ENCODE peak calls at places on chromosomes 13 and 19, in nine cellular contexts. P is NCI-H1105; S is activated CD4-positive, alpha-beta T cell treated with anti-CD3 and anti-CD28 coated beads for 1 hour; G is stimulated activated CD4-positive, alpha-beta T cell treated with anti-CD3 and anti-CD28 coated beads, Interleukin-15, amount 100 ng/mL, for 24 hours; Z is T-helper 2 cell; X is upper lobe of right lung; C is AG04450; H is skeletal muscle cell; J is RWPE1. V is an unnamed sample.

GRCh38 chr13:76852991-76853390 is 33.2 kb downstream of the KCTD12 start:
- DNase-seq in P (no peak), S (no peak), G (no peak), Z (no peak), X (no peak), C (no peak), H (peak), J (peak), V (no peak)

GRCh38 chr13:44685641-44686040 is 109.5 kb upstream of the TSC22D1 start:
- DNase-seq in P (no peak), S (no peak), G (no peak), Z (peak), X (no peak), C (no peak), H (no peak), J (no peak), V (no peak)

GRCh38 chr13:47794963-47795362 is 206.1 kb downstream of the SUCLA2 start:
- DNase-seq in P (no peak), S (no peak), G (no peak), Z (no peak), X (no peak), C (no peak), H (no peak), J (peak), V (no peak)

GRCh38 chr13:51681037-51681678 is 96.9 kb downstream of the WDFY2 start:
- DNase-seq in P (no peak), S (no peak), G (no peak), Z (peak), X (no peak), C (peak), H (peak), J (peak), V (no peak)

GRCh38 chr19:54430306-54431254 is 15.3 kb downstream of the TTYH1 start:
- DNase-seq in P (no peak), S (no peak), G (peak), Z (peak), X (no peak), C (no peak), H (no peak), J (peak), V (peak)

GRCh38 chr19:33273881-33274662 is 28.3 kb downstream of the CEBPA start:
- DNase-seq in P (no peak), S (no peak), G (peak), Z (peak), X (no peak), C (peak), H (peak), J (no peak), V (no peak)

GRCh38 chr13:32284927-32285632 is 30.1 kb downstream of the ZAR1L start:
- DNase-seq in P (no peak), S (no peak), G (no peak), Z (no peak), X (no peak), C (no peak), H (peak), J (peak), V (no peak)

GRCh38 chr19:32581704-32582164 is 744 bp downstream of the PDCD5 start:
- DNase-seq in P (peak), S (no peak), G (no peak), Z (no peak), X (no peak), C (peak), H (no peak), J (peak), V (no peak)

GRCh38 chr19:489418-490196 is 6.7 kb upstream of the MADCAM1 start:
- DNase-seq in P (no peak), S (no peak), G (peak), Z (peak), X (no peak), C (no peak), H (no peak), J (no peak), V (no peak)

GRCh38 chr19:7067716-7068115 is 1.8 kb upstream of the ZNF557 start:
- DNase-seq in P (no peak), S (no peak), G (no peak), Z (no peak), X (no peak), C (no peak), H (no peak), J (no peak), V (no peak)

GRCh38 chr13:23674795-23675640 is 104.8 kb downstream of the TNFRSF19 start:
- DNase-seq in P (no peak), S (no peak), G (peak), Z (peak), X (no peak), C (peak), H (peak), J (peak), V (no peak)

GRCh38 chr19:18417250-18418033 is 1.8 kb upstream of the SSBP4 start:
- DNase-seq in P (no peak), S (no peak), G (peak), Z (no peak), X (peak), C (no peak), H (peak), J (no peak), V (no peak)

GRCh38 chr19:40284501-40285352 is at the start of gene AKT2:
- DNase-seq in P (peak), S (peak), G (peak), Z (peak), X (no peak), C (peak), H (no peak), J (no peak), V (peak)

GRCh38 chr19:14544047-14544446 is 14.7 kb downstream of the TECR start:
- DNase-seq in P (no peak), S (no peak), G (no peak), Z (no peak), X (no peak), C (no peak), H (no peak), J (no peak), V (no peak)

GRCh38 chr13:25652764-25653163 is 281.0 kb downstream of the ATP8A2 start:
- DNase-seq in P (no peak), S (no peak), G (no peak), Z (no peak), X (no peak), C (no peak), H (no peak), J (no peak), V (no peak)

GRCh38 chr13:43864921-43865320 is 14.6 kb downstream of the CCDC122 start:
- DNase-seq in P (no peak), S (no peak), G (no peak), Z (no peak), X (no peak), C (no peak), H (no peak), J (no peak), V (no peak)

GRCh38 chr19:29644179-29644578 is 21.1 kb upstream of the PLEKHF1 start:
- DNase-seq in P (no peak), S (no peak), G (no peak), Z (no peak), X (no peak), C (no peak), H (no peak), J (no peak), V (no peak)

GRCh38 chr13:110985570-110985969 is 70.7 kb upstream of the ANKRD10 start:
- DNase-seq in P (no peak), S (no peak), G (no peak), Z (no peak), X (no peak), C (no peak), H (no peak), J (no peak), V (no peak)

GRCh38 chr19:58001895-58002369 is 688 bp downstream of the ZNF606 start:
- DNase-seq in P (no peak), S (no peak), G (no peak), Z (peak), X (no peak), C (no peak), H (no peak), J (peak), V (no peak)

GRCh38 chr13:32840840-32841713 is 175.1 kb upstream of the KL start:
- DNase-seq in P (no peak), S (no peak), G (no peak), Z (peak), X (no peak), C (no peak), H (no peak), J (no peak), V (no peak)

GRCh38 chr19:34118879-34119748 is 53.2 kb upstream of the LSM14A start:
- DNase-seq in P (no peak), S (no peak), G (no peak), Z (no peak), X (no peak), C (no peak), H (no peak), J (no peak), V (no peak)

GRCh38 chr13:33260168-33261098 is 25.1 kb downstream of the STARD13 start:
- DNase-seq in P (peak), S (no peak), G (no peak), Z (no peak), X (no peak), C (no peak), H (no peak), J (no peak), V (no peak)

GRCh38 chr13:85093808-85094207 is 705.4 kb downstream of the SLITRK6 start:
- DNase-seq in P (no peak), S (no peak), G (no peak), Z (no peak), X (no peak), C (no peak), H (peak), J (peak), V (no peak)

GRCh38 chr19:38003427-38004099 is 96.6 kb downstream of the SIPA1L3 start:
- DNase-seq in P (peak), S (no peak), G (peak), Z (peak), X (peak), C (peak), H (peak), J (peak), V (no peak)

GRCh38 chr19:48918801-48919247 is 14.7 kb upstream of the DHDH start:
- DNase-seq in P (no peak), S (no peak), G (peak), Z (no peak), X (no peak), C (no peak), H (no peak), J (no peak), V (no peak)

GRCh38 chr13:29507356-29507755 is 88.1 kb downstream of the SLC7A1 start:
- DNase-seq in P (peak), S (no peak), G (no peak), Z (no peak), X (peak), C (no peak), H (peak), J (no peak), V (no peak)

GRCh38 chr13:37769545-37769944 is 100.0 kb downstream of the TRPC4 start:
- DNase-seq in P (no peak), S (no peak), G (no peak), Z (no peak), X (no peak), C (no peak), H (no peak), J (no peak), V (no peak)

GRCh38 chr19:12198136-12198535 is 35.2 kb downstream of the ZNF136 start:
- DNase-seq in P (no peak), S (no peak), G (no peak), Z (no peak), X (no peak), C (no peak), H (no peak), J (no peak), V (no peak)

GRCh38 chr13:73945871-73946270 is 188.3 kb downstream of the KLF12 start:
- DNase-seq in P (no peak), S (no peak), G (no peak), Z (no peak), X (no peak), C (no peak), H (no peak), J (no peak), V (no peak)

GRCh38 chr13:101053289-101053688 is 363.0 kb downstream of the NALCN start:
- DNase-seq in P (no peak), S (no peak), G (no peak), Z (no peak), X (no peak), C (no peak), H (no peak), J (no peak), V (no peak)